ENCODE peak calls at places on chromosomes 11 and 22, in seven cellular contexts. D is activated CD4-positive, alpha-beta T cell treated with anti-CD3 and anti-CD28 coated beads, Interleukin-2, amount 50 U/mL, for 4 hours; V is stimulated activated CD4-positive, alpha-beta T cell treated with anti-CD3 and anti-CD28 coated beads, Interleukin-1b, Interleukin-23, amount 100 ng/mL, for 24 hours; M is T-cell; L is cardiac muscle cell; R is activated T-cell treated with anti-CD3 and anti-CD28 coated beads, Interleukin-2, amount 50 U/mL, for 48 hours; T is GF-D8. N is an unnamed sample.

GRCh38 chr22:26592368-26593015 is 2.6 kb upstream of the TPST2 start:
- DNase-seq in L (no peak), R (peak; percentile 55), V (no peak), M (peak; percentile 59), T (peak; percentile 49), D (no peak), N (peak; percentile 49)

GRCh38 chr11:16612801-16613400 is 125.5 kb upstream of the C11orf58 start:
- DNase-seq in M (no peak), V (no peak), L (no peak), T (no peak), R (no peak), D (no peak), N (no peak)

GRCh38 chr11:123559418-123559817 is 95.0 kb downstream of the SCN3B start:
- DNase-seq in R (no peak), V (no peak), T (no peak), L (no peak), D (no peak), M (no peak), N (no peak)

GRCh38 chr11:40170076-40170475 is 1289.4 kb downstream of the LRRC4C start:
- DNase-seq in V (no peak), R (no peak), T (no peak), L (no peak), M (no peak), D (no peak), N (no peak)

GRCh38 chr22:48755332-48755949 is 1072.2 kb downstream of the BRD1 start:
- DNase-seq in T (no peak), R (no peak), V (no peak), L (no peak), D (no peak), M (no peak), N (peak; percentile 6)

GRCh38 chr11:79290766-79291165 is 150.1 kb downstream of the TENM4 start:
- DNase-seq in R (no peak), L (no peak), M (no peak), D (no peak), T (no peak), V (no peak), N (no peak)

GRCh38 chr11:72391638-72392423 is 42.5 kb downstream of the CLPB start:
- DNase-seq in M (no peak), L (no peak), T (no peak), V (no peak), D (no peak), R (no peak), N (no peak)

GRCh38 chr11:64762916-64763803 is 3.4 kb upstream of the PYGM start:
- DNase-seq in D (no peak), M (peak; percentile 26), V (no peak), T (no peak), L (peak; percentile 68), R (no peak), N (no peak)

GRCh38 chr11:2758751-2759150 is 59.0 kb upstream of the KCNQ1OT1 start:
- DNase-seq in R (no peak), L (no peak), T (no peak), D (no peak), V (no peak), M (no peak), N (no peak)

GRCh38 chr11:33133761-33134160 is 27.5 kb downstream of the CSTF3 start:
- DNase-seq in T (no peak), R (no peak), M (no peak), V (no peak), D (no peak), L (no peak), N (no peak)